ENCODE peak calls at places on chromosomes 4 and X, in seven cellular contexts. M, F, B, V, E, K and S are unnamed samples.

GRCh38 chr4:83961575-83961974 is 425.7 kb downstream of the GPAT3 start:
- DNase-seq in M (no peak), F (no peak), B (peak; percentile 5), V (no peak), E (no peak), K (peak; percentile 42), S (no peak)

GRCh38 chr4:38383646-38384121 is 280.3 kb upstream of the KLF3 start:
- DNase-seq in M (no peak), F (no peak), B (peak; percentile 3), V (no peak), E (no peak), K (no peak), S (no peak)

GRCh38 chrX:6382284-6382683 is 152.6 kb downstream of the VCX3A start:
- DNase-seq in M (no peak), F (no peak), B (no peak), V (no peak), E (no peak), K (no peak), S (no peak)

GRCh38 chrX:101906136-101906796 is 25.6 kb downstream of the ZMAT1 start:
- DNase-seq in M (no peak), F (no peak), B (no peak), V (no peak), E (no peak), K (no peak), S (no peak)

GRCh38 chr4:99043346-99043745 is 45.2 kb downstream of the ADH5 start:
- DNase-seq in M (no peak), F (no peak), B (no peak), V (no peak), E (no peak), K (no peak), S (no peak)

GRCh38 chr4:133095591-133095990 is 53.5 kb upstream of the PCDH10 start:
- DNase-seq in M (no peak), F (no peak), B (no peak), V (no peak), E (no peak), K (peak; percentile 7), S (no peak)

GRCh38 chr4:41750158-41750623 is 1.7 kb upstream of the PHOX2B start:
- DNase-seq in M (no peak), F (no peak), B (peak; percentile 77), V (peak; percentile 56), E (no peak), K (no peak), S (no peak)

GRCh38 chr4:113540859-113541258 is 220.7 kb downstream of the CAMK2D start:
- DNase-seq in M (no peak), F (no peak), B (no peak), V (no peak), E (no peak), K (peak; percentile 8), S (no peak)

GRCh38 chr4:16225139-16225538 is 1.1 kb downstream of the TAPT1 start:
- DNase-seq in M (no peak), F (no peak), B (peak; percentile 37), V (no peak), E (no peak), K (peak; percentile 32), S (no peak)

GRCh38 chr4:111696505-111696904 is 448.7 kb upstream of the FAM241A start:
- DNase-seq in M (no peak), F (no peak), B (no peak), V (no peak), E (no peak), K (no peak), S (no peak)

GRCh38 chr4:68348577-68348976 is 1.3 kb downstream of the YTHDC1 start:
- DNase-seq in M (no peak), F (no peak), B (peak; percentile 38), V (no peak), E (no peak), K (no peak), S (no peak)